ENCODE peak calls at places on chromosomes 13 and 19, in nine cellular contexts. G is fibroblast of lung, Z is tibial nerve, Y is natural killer cell, H is endodermal cell, L is CD14-positive monocyte, E is cardiac muscle cell, I is cardiac fibroblast, A is glutamatergic neuron. J is an unnamed sample.

GRCh38 chr13:109595466-109595865 is 190.9 kb downstream of the IRS2 start:
- DNase-seq in A (no peak), H (no peak), E (no peak), Z (no peak), Y (no peak), L (no peak), G (peak; percentile 16), I (peak; percentile 22), J (no peak)

GRCh38 chr13:37700887-37701286 is 102.3 kb upstream of the POSTN start:
- DNase-seq in L (no peak), I (peak; percentile 67), E (peak; percentile 57), Y (no peak), H (no peak), A (no peak), G (peak; percentile 26), Z (peak; percentile 26), J (no peak)

GRCh38 chr13:48221301-48222190 is 11.5 kb upstream of the ITM2B start:
- DNase-seq in Y (no peak), G (no peak), I (peak; percentile 30), H (no peak), E (no peak), A (no peak), Z (peak; percentile 52), L (no peak), J (no peak)

GRCh38 chr19:51338563-51339312 is 3.2 kb downstream of the VSIG10L start:
- DNase-seq in G (peak; percentile 69), Y (peak; percentile 86), L (peak; percentile 76), A (peak; percentile 93), H (peak; percentile 97), E (peak; percentile 81), Z (peak; percentile 86), I (peak; percentile 82), J (peak; percentile 81)

GRCh38 chr19:38657633-38658222 is 10.3 kb downstream of the ACTN4 start:
- DNase-seq in L (no peak), Z (no peak), I (peak; percentile 91), H (no peak), G (peak; percentile 56), A (no peak), Y (no peak), E (no peak), J (no peak)

GRCh38 chr19:44575116-44575700 is 38.2 kb upstream of the IGSF23 start:
- DNase-seq in H (peak; percentile 61), E (no peak), G (no peak), Z (no peak), L (no peak), A (no peak), Y (no peak), I (no peak), J (no peak)

GRCh38 chr19:53537523-53538377 is at the start of gene ZNF331:
- DNase-seq in L (peak; percentile 88), H (peak; percentile 88), Z (peak; percentile 68), G (peak; percentile 71), E (peak; percentile 82), Y (peak; percentile 87), A (peak; percentile 78), I (peak; percentile 75), J (peak; percentile 58)

GRCh38 chr13:99053636-99054233 is 75.9 kb upstream of the DOCK9 start:
- DNase-seq in H (no peak), L (no peak), I (no peak), E (no peak), G (no peak), A (no peak), Z (no peak), Y (no peak), J (no peak)

GRCh38 chr13:21058361-21058760 is 3.0 kb downstream of the LATS2 start:
- DNase-seq in Y (no peak), L (no peak), I (peak; percentile 38), E (peak; percentile 49), A (no peak), Z (no peak), H (no peak), G (peak; percentile 51), J (no peak)

GRCh38 chr13:62280590-62280989 is 864.9 kb upstream of the PCDH20 start:
- DNase-seq in Y (no peak), I (no peak), L (no peak), A (no peak), Z (no peak), E (no peak), G (no peak), H (no peak), J (no peak)

GRCh38 chr19:56917998-56918397 is 77.5 kb upstream of the PEG3 start:
- DNase-seq in A (no peak), L (no peak), G (no peak), E (no peak), I (no peak), H (no peak), Z (no peak), Y (no peak), J (no peak)

GRCh38 chr19:961866-962620 is 22.1 kb upstream of the WDR18 start:
- DNase-seq in G (peak; percentile 72), A (no peak), L (no peak), Y (no peak), I (peak; percentile 25), Z (no peak), H (no peak), E (no peak), J (no peak)

GRCh38 chr13:99215466-99215865 is 14.8 kb downstream of the UBAC2 start:
- DNase-seq in A (no peak), I (no peak), G (no peak), H (no peak), Y (peak; percentile 46), E (no peak), Z (no peak), L (no peak), J (no peak)

GRCh38 chr19:2613507-2614295 is 88.8 kb downstream of the GNG7 start:
- DNase-seq in I (peak; percentile 60), Z (no peak), Y (peak; percentile 63), A (peak; percentile 62), H (peak; percentile 86), E (peak; percentile 56), G (peak; percentile 42), L (no peak), J (peak; percentile 45)

GRCh38 chr19:2616741-2617392 is 85.6 kb downstream of the GNG7 start:
- DNase-seq in I (no peak), Z (peak; percentile 60), Y (no peak), A (no peak), G (no peak), L (peak; percentile 95), H (no peak), E (no peak), J (no peak)

GRCh38 chr19:2618611-2619010 is 83.9 kb downstream of the GNG7 start:
- DNase-seq in I (peak; percentile 71), E (peak; percentile 59), Y (peak; percentile 53), A (no peak), Z (peak; percentile 57), H (no peak), G (peak; percentile 45), L (peak; percentile 94), J (no peak)

GRCh38 chr19:2617393-2618165 is 84.9 kb downstream of the GNG7 start:
- DNase-seq in L (no peak), A (no peak), Y (no peak), Z (no peak), I (no peak), E (no peak), G (no peak), H (no peak), J (no peak)

DNA sequence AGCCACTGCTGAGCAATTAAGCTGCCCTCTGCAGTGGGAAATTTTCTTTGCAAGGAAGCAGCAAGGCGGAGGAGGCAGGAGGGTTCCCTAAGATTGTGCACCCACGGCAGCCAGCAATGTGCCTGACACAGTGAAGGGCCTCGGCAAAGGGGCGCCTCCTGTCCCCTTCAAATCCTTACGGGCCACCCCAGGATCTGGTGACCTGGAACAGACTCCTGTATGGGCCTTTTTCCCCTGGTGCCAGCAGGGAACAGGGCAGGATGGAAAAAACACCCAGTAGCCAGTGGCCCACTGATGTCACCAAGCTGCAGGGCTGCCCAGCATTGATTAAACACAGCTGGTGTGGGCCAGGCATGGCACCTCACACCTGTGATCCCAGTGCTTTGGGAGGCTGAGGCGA is 86.7 kb downstream of the GNG7 start:
- DNase-seq in A (no peak), L (no peak), I (no peak), Z (no peak), E (no peak), H (no peak), G (no peak), Y (no peak), J (no peak)
- TF ChIP-seq CTCF in A (no peak), L (no peak), I (no peak), Z (no peak), E (no peak), H (no peak), G (no peak), Y (no peak), J (no peak)

GRCh38 chr13:70098669-70099068 is 9.0 kb upstream of the ATXN8OS start:
- DNase-seq in G (peak; percentile 3), Z (no peak), E (no peak), H (no peak), L (no peak), A (no peak), I (peak; percentile 3), Y (no peak), J (no peak)
- TF ChIP-seq CTCF in G (peak; percentile 11), Z (no peak), E (no peak), H (peak; percentile 73), L (no peak), A (peak; percentile 52), I (peak; percentile 13), Y (no peak), J (peak; percentile 74)

DNA sequence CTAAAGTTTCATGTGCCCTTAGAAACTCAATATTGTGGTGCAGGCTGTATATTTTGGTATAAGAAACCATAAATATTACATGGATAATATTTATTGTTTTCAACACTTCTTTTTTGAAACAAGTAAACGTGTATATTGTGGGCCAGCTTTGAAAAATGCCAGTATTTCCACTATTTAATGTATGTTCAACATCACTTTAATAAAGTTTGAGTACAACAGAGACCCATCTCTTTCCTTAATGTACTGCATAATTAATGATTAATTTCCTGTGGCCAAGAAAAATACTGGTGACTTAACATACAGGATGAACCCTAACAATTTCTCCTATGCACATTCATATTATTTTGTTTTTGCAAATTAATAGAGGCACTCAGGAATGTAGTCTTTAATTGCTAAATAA is 2891.5 kb downstream of the PCDH9 start:
- DNase-seq in L (no peak), E (no peak), A (no peak), G (no peak), Y (no peak), I (no peak), Z (no peak), H (no peak), J (no peak)
- TF ChIP-seq CTCF in L (no peak), E (no peak), A (no peak), G (no peak), Y (no peak), I (no peak), Z (no peak), H (no peak), J (no peak)

GRCh38 chr13:29428310-29428991 is 167.0 kb downstream of the SLC7A1 start:
- DNase-seq in A (peak; percentile 63), Z (no peak), E (peak; percentile 9), L (no peak), I (peak; percentile 14), Y (no peak), G (no peak), H (peak; percentile 89), J (peak; percentile 22)
- TF ChIP-seq CTCF in A (no peak), Z (no peak), E (no peak), L (no peak), I (no peak), Y (no peak), G (no peak), H (peak; percentile 19), J (peak; percentile 31)

GRCh38 chr19:49973987-49974386 is 13.0 kb upstream of the SIGLEC11 start:
- DNase-seq in Z (peak; percentile 37), A (no peak), I (no peak), Y (no peak), L (no peak), H (no peak), G (no peak), E (no peak), J (no peak)
- TF ChIP-seq CTCF in Z (no peak), A (no peak), I (no peak), Y (no peak), L (no peak), H (no peak), G (no peak), E (no peak), J (no peak)

J was measured in neural crest cell.